ENCODE peak calls at places on chromosome 10, in six cellular contexts. O is IMR-90, B is neuronal stem cell, U is H9, G is H1, K is mesenchymal stem cell. C is an unnamed sample.

GRCh38 chr10:21488246-21488953 is 37.1 kb downstream of the SKIDA1 start:
- DNase-seq in O (no peak), B (no peak), U (no peak), G (no peak), K (no peak), C (no peak)

GRCh38 chr10:59735296-59735695 is 18.0 kb downstream of the MRLN start:
- DNase-seq in O (no peak), B (no peak), U (no peak), G (no peak), K (no peak), C (no peak)

GRCh38 chr10:78236416-78237015 is 202.9 kb downstream of the RPS24 start:
- DNase-seq in O (no peak), B (no peak), U (no peak), G (no peak), K (no peak), C (no peak)

GRCh38 chr10:43071881-43072650 is 4.8 kb upstream of the RET start:
- DNase-seq in O (no peak), B (no peak), U (no peak), G (no peak), K (no peak), C (no peak)

GRCh38 chr10:79380125-79380917 is 33.1 kb downstream of the PPIF start:
- DNase-seq in O (peak; percentile 44), B (no peak), U (peak; percentile 19), G (no peak), K (peak; percentile 86), C (no peak)

GRCh38 chr10:133227256-133227655 is 2.8 kb upstream of the UTF1 start:
- DNase-seq in O (no peak), B (no peak), U (no peak), G (no peak), K (no peak), C (no peak)

GRCh38 chr10:2754943-2755342 is 312.4 kb upstream of the PFKP start:
- DNase-seq in O (no peak), B (no peak), U (no peak), G (no peak), K (no peak), C (no peak)

GRCh38 chr10:6030940-6031339 is 31.2 kb downstream of the IL2RA start:
- DNase-seq in O (no peak), B (no peak), U (no peak), G (no peak), K (no peak), C (no peak)

GRCh38 chr10:88091490-88092061 is 228.2 kb downstream of the PTEN start:
- DNase-seq in O (no peak), B (no peak), U (no peak), G (no peak), K (no peak), C (peak; percentile 51)

GRCh38 chr10:124701435-124701834 is 42.7 kb downstream of the FAM53B start:
- DNase-seq in O (peak; percentile 71), B (no peak), U (no peak), G (no peak), K (peak; percentile 73), C (no peak)

GRCh38 chr10:71075066-71075758 is 137.2 kb upstream of the UNC5B start:
- DNase-seq in O (no peak), B (no peak), U (no peak), G (no peak), K (no peak), C (no peak)

GRCh38 chr10:49089152-49089788 is 26.1 kb downstream of the VSTM4 start:
- DNase-seq in O (no peak), B (no peak), U (no peak), G (no peak), K (no peak), C (no peak)

GRCh38 chr10:71706216-71707121 is 13.1 kb downstream of the C10orf105 start:
- DNase-seq in O (no peak), B (no peak), U (no peak), G (no peak), K (no peak), C (no peak)

GRCh38 chr10:77844713-77845454 is 81.7 kb downstream of the DLG5 start:
- DNase-seq in O (peak; percentile 83), B (no peak), U (peak; percentile 54), G (no peak), K (peak; percentile 83), C (peak; percentile 84)

GRCh38 chr10:113028393-113029054 is 78.5 kb downstream of the TCF7L2 start:
- DNase-seq in O (no peak), B (no peak), U (no peak), G (no peak), K (peak; percentile 33), C (no peak)

GRCh38 chr10:96124230-96125141 is 5.6 kb upstream of the ZNF518A start:
- DNase-seq in O (peak; percentile 36), B (peak; percentile 27), U (peak; percentile 78), G (peak; percentile 69), K (peak; percentile 81), C (peak; percentile 62)

GRCh38 chr10:129101232-129101980 is 365.6 kb upstream of the MGMT start:
- DNase-seq in O (no peak), B (no peak), U (no peak), G (peak; percentile 10), K (no peak), C (no peak)

GRCh38 chr10:3186365-3186764 is 13.8 kb upstream of the PITRM1 start:
- DNase-seq in O (no peak), B (no peak), U (no peak), G (no peak), K (no peak), C (no peak)

GRCh38 chr10:70461397-70462348 is 16.9 kb upstream of the PALD1 start:
- DNase-seq in O (peak; percentile 50), B (peak; percentile 47), U (peak; percentile 75), G (no peak), K (peak; percentile 60), C (peak; percentile 45)

GRCh38 chr10:106705576-106706526 is 458.7 kb downstream of the SORCS1 start:
- DNase-seq in O (peak; percentile 37), B (peak; percentile 82), U (peak; percentile 60), G (peak; percentile 80), K (peak; percentile 28), C (no peak)

GRCh38 chr10:80518807-80519360 is 18.8 kb upstream of the SH2D4B start:
- DNase-seq in O (no peak), B (no peak), U (no peak), G (no peak), K (no peak), C (no peak)

GRCh38 chr10:59903871-59904270 is 2.5 kb downstream of the CCDC6 start:
- DNase-seq in O (peak; percentile 22), B (no peak), U (no peak), G (no peak), K (peak; percentile 21), C (no peak)

GRCh38 chr10:33616921-33617320 is 282.5 kb upstream of the NRP1 start:
- DNase-seq in O (peak; percentile 22), B (no peak), U (no peak), G (no peak), K (peak; percentile 31), C (no peak)

GRCh38 chr10:33968983-33969382 is 634.5 kb upstream of the NRP1 start:
- DNase-seq in O (no peak), B (no peak), U (no peak), G (no peak), K (no peak), C (no peak)

GRCh38 chr10:93751832-93752231 is 5.9 kb upstream of the LGI1 start:
- DNase-seq in O (peak; percentile 16), B (no peak), U (peak; percentile 65), G (no peak), K (peak; percentile 68), C (peak; percentile 40)
- H3K4me2 ChIP-seq in O (peak overlapping the region; percentile 72), B (no peak overlapping the region), U (peak overlapping the region; percentile 47), G (peak overlapping the region; percentile 60), K (peak overlapping the region; percentile 60), C (peak overlapping the region; percentile 58)

DNA sequence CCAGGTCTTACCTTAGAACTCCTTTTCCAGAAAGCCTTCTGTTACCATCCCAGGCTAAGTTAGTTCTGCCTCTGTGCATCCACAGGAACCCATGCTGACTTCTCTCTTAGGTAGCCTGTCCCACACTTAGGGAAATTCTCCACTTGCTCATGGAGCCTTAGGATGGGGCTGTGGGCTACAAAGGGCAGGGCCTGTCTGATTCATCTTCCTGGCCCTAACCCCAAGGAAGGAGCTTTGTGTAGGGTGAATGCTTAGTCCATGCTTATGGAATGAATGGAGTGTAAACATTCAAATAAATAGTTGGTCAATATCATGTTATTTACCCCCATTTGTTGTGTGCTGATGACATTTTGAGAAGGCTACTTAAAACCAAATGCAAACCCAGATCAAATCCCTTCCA is 54.7 kb downstream of the EMX2 start:
- DNase-seq in O (no peak), B (no peak), U (no peak), G (no peak), K (peak; percentile 38), C (peak; percentile 47)
- H4K91ac ChIP-seq in O (no peak overlapping the region), B (no peak overlapping the region), U (no peak overlapping the region), G (no peak overlapping the region), K (peak overlapping the region; percentile 47), C (no peak overlapping the region)

GRCh38 chr10:47295411-47295810 is 4.6 kb upstream of the GDF10 start:
- DNase-seq in O (no peak), B (no peak), U (no peak), G (no peak), K (no peak), C (no peak)
- H3K4me2 ChIP-seq in O (no peak overlapping the region), B (no peak overlapping the region), U (no peak overlapping the region), G (no peak overlapping the region), K (no peak overlapping the region), C (no peak overlapping the region)

GRCh38 chr10:104873161-104873560 is 232.1 kb downstream of the SORCS3 start:
- DNase-seq in O (no peak), B (no peak), U (no peak), G (no peak), K (no peak), C (no peak)

DNA sequence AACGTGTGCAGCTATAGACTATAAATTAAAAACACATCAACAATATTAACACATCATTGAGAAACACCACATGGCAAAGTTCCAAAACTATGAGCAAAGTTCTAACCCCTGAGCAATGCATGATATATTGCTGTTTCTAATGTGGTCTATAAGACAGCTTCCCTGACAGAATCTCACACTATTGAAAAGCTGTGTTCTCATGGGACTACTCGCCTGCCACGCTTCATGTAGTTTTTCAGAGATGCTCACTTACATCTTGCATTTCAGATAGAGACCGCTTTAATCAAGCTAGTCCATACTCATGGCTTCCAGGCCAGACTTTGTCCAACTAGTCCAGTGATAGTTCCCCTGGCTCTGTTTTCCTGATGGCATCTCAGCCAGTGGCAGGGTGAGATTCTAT is 227.1 kb downstream of the SORCS3 start:
- DNase-seq in O (no peak), B (no peak), U (no peak), G (no peak), K (no peak), C (no peak)
- H4K91ac ChIP-seq in O (no peak overlapping the region), B (no peak overlapping the region), U (no peak overlapping the region), G (no peak overlapping the region), K (no peak overlapping the region), C (no peak overlapping the region)

DNA sequence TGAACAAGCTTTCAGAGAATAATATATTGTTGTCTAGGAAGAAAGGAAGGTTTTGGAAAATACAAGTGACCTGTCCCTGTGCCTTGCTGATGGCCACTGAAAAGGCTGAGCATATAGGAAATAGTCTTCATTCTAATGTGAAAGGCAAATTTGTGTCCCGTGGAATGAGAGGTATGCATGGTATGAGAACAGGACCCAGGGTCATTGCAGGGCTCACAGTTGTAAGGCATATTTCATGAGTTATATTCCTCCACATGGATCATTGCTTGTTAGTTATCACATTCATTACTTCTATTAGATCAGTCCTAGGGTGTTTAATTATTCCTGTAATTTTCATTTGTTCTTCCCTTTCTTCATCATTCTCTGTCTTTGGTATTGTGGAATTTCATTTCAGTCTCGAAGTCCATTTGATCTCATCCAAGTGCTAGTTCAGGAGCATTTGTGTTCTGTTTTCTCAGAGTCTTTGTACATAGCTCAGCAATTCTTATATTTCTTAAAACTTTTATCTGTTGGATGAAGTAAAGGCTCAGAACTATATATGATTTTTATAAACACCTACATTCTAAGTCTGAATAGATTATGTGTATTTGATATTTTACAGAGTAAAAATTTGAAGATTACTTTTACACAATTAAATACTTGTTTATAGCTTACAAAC is 39.4 kb upstream of the ARHGAP21 start:
- DNase-seq in O (peak; percentile 28), B (no peak), U (no peak), G (peak; percentile 28), K (peak; percentile 15), C (peak; percentile 24)
- H3K4me2 ChIP-seq in O (peak overlapping the region; percentile 68), B (no peak overlapping the region), U (peak overlapping the region; percentile 15), G (peak overlapping the region; percentile 50), K (no peak overlapping the region), C (peak overlapping the region; percentile 21)